ENCODE peak calls at places on chromosomes 1 and 21, in five cellular contexts. J is effector memory CD4-positive, alpha-beta T cell; W is Peyer's patch; U is astrocyte of the spinal cord; X is HTR-8/SVneo. C is an unnamed sample.

GRCh38 chr1:110616587-110616986 is 10.4 kb upstream of the KCNA2 start:
- DNase-seq in J (no peak), W (no peak), U (peak), X (no peak), C (no peak)

GRCh38 chr1:103074224-103074623 is 34.1 kb downstream of the COL11A1 start:
- DNase-seq in J (no peak), W (no peak), U (no peak), X (no peak), C (no peak)

GRCh38 chr1:94863297-94863911 is 43.2 kb downstream of the SLC44A3 start:
- DNase-seq in J (no peak), W (no peak), U (peak), X (no peak), C (no peak)

GRCh38 chr1:153271711-153272110 is 12.2 kb downstream of the LORICRIN start:
- DNase-seq in J (no peak), W (no peak), U (no peak), X (no peak), C (no peak)

GRCh38 chr21:44390886-44391285 is 37.5 kb downstream of the TRPM2 start:
- DNase-seq in J (no peak), W (no peak), U (no peak), X (no peak), C (no peak)

GRCh38 chr21:44637018-44637850 is at the start of gene KRTAP10-10:
- DNase-seq in J (no peak), W (peak), U (no peak), X (no peak), C (no peak)

GRCh38 chr1:26743426-26744059 is 44.2 kb upstream of the PIGV start:
- DNase-seq in J (no peak), W (no peak), U (no peak), X (no peak), C (no peak)

GRCh38 chr1:238546118-238546517 is 655.4 kb upstream of the ZP4 start:
- DNase-seq in J (no peak), W (no peak), U (no peak), X (no peak), C (no peak)

GRCh38 chr1:23444104-23444533 is 19.6 kb upstream of the TCEA3 start:
- DNase-seq in J (no peak), W (peak), U (no peak), X (no peak), C (no peak)

C was measured in activated naive CD4-positive, alpha-beta T cell treated with anti-CD3 and anti-CD28 coated beads for 36 hours.